ENCODE peak calls at places on chromosomes 11 and 22, in ten cellular contexts. One of them, this sample, is unnamed.

GRCh38 chr11:118008271-118008903 is 22.2 kb downstream of the IL10RA start:
- DNase-seq in A549: no peak
- DNase-seq in fibroblast of lung: no peak
- DNase-seq in H1: no peak
- DNase-seq in cardiac muscle cell: peak; percentile 36
- DNase-seq in CD8-positive, alpha-beta T cell: no peak
- DNase-seq in vagina: no peak
- DNase-seq in thyroid gland: no peak
- DNase-seq in spleen: peak; percentile 81
- DNase-seq in transverse colon: no peak
- DNase-seq in this sample: no peak

GRCh38 chr11:69259072-69259471 is 34.9 kb upstream of the MYEOV start:
- DNase-seq in A549: peak; percentile 24
- DNase-seq in cardiac muscle cell: no peak
- DNase-seq in fibroblast of lung: no peak
- DNase-seq in vagina: no peak
- DNase-seq in transverse colon: no peak
- DNase-seq in CD8-positive, alpha-beta T cell: no peak
- DNase-seq in thyroid gland: no peak
- DNase-seq in H1: no peak
- DNase-seq in spleen: no peak
- DNase-seq in this sample: no peak

GRCh38 chr11:3341298-3341697 is 37.6 kb downstream of the ZNF195 start:
- DNase-seq in spleen: no peak
- DNase-seq in fibroblast of lung: peak; percentile 32
- DNase-seq in CD8-positive, alpha-beta T cell: peak; percentile 38
- DNase-seq in H1: peak; percentile 46
- DNase-seq in thyroid gland: peak; percentile 72
- DNase-seq in vagina: no peak
- DNase-seq in transverse colon: peak; percentile 72
- DNase-seq in A549: no peak
- DNase-seq in cardiac muscle cell: peak; percentile 41
- DNase-seq in this sample: peak; percentile 61

GRCh38 chr11:14248577-14248976 is 110.4 kb downstream of the RRAS2 start:
- DNase-seq in CD8-positive, alpha-beta T cell: no peak
- DNase-seq in cardiac muscle cell: no peak
- DNase-seq in vagina: no peak
- DNase-seq in transverse colon: no peak
- DNase-seq in fibroblast of lung: no peak
- DNase-seq in thyroid gland: no peak
- DNase-seq in H1: no peak
- DNase-seq in A549: no peak
- DNase-seq in spleen: no peak
- DNase-seq in this sample: no peak

GRCh38 chr22:23251445-23252093 is 71.3 kb downstream of the BCR start:
- DNase-seq in fibroblast of lung: no peak
- DNase-seq in A549: peak; percentile 9
- DNase-seq in thyroid gland: no peak
- DNase-seq in cardiac muscle cell: no peak
- DNase-seq in vagina: no peak
- DNase-seq in H1: no peak
- DNase-seq in spleen: no peak
- DNase-seq in CD8-positive, alpha-beta T cell: no peak
- DNase-seq in transverse colon: peak; percentile 43
- DNase-seq in this sample: peak; percentile 82

GRCh38 chr11:536841-537621 is at the start of gene LRRC56:
- DNase-seq in thyroid gland: peak; percentile 86
- DNase-seq in H1: no peak
- DNase-seq in cardiac muscle cell: peak; percentile 87
- DNase-seq in vagina: no peak
- DNase-seq in A549: peak; percentile 51
- DNase-seq in spleen: peak; percentile 98
- DNase-seq in fibroblast of lung: peak; percentile 83
- DNase-seq in CD8-positive, alpha-beta T cell: peak; percentile 88
- DNase-seq in transverse colon: peak; percentile 93
- DNase-seq in this sample: peak; percentile 84

GRCh38 chr11:128884703-128885338 is 6.3 kb upstream of the KCNJ5 start:
- DNase-seq in CD8-positive, alpha-beta T cell: no peak
- DNase-seq in H1: no peak
- DNase-seq in transverse colon: peak; percentile 76
- DNase-seq in thyroid gland: peak; percentile 71
- DNase-seq in A549: peak; percentile 66
- DNase-seq in spleen: no peak
- DNase-seq in cardiac muscle cell: peak; percentile 78
- DNase-seq in vagina: no peak
- DNase-seq in fibroblast of lung: peak; percentile 76
- DNase-seq in this sample: peak; percentile 80

GRCh38 chr11:1051356-1052132 is 15.0 kb upstream of the MUC6 start:
- DNase-seq in fibroblast of lung: no peak
- DNase-seq in vagina: no peak
- DNase-seq in thyroid gland: no peak
- DNase-seq in A549: no peak
- DNase-seq in cardiac muscle cell: no peak
- DNase-seq in spleen: peak; percentile 64
- DNase-seq in transverse colon: no peak
- DNase-seq in CD8-positive, alpha-beta T cell: no peak
- DNase-seq in H1: no peak
- DNase-seq in this sample: no peak

GRCh38 chr11:86183694-86184093 is 60.9 kb upstream of the EED start:
- DNase-seq in cardiac muscle cell: peak; percentile 43
- DNase-seq in H1: no peak
- DNase-seq in thyroid gland: no peak
- DNase-seq in A549: no peak
- DNase-seq in CD8-positive, alpha-beta T cell: no peak
- DNase-seq in fibroblast of lung: peak; percentile 72
- DNase-seq in vagina: no peak
- DNase-seq in spleen: no peak
- DNase-seq in transverse colon: no peak
- DNase-seq in this sample: no peak

GRCh38 chr11:29312817-29313216 is 704.0 kb downstream of the KCNA4 start:
- DNase-seq in thyroid gland: no peak
- DNase-seq in cardiac muscle cell: no peak
- DNase-seq in vagina: no peak
- DNase-seq in fibroblast of lung: peak; percentile 39
- DNase-seq in spleen: no peak
- DNase-seq in CD8-positive, alpha-beta T cell: no peak
- DNase-seq in transverse colon: no peak
- DNase-seq in H1: no peak
- DNase-seq in A549: no peak
- DNase-seq in this sample: no peak

GRCh38 chr11:124543145-124543544 is 309 bp downstream of the OR8B12 start:
- DNase-seq in A549: no peak
- DNase-seq in vagina: no peak
- DNase-seq in spleen: no peak
- DNase-seq in transverse colon: no peak
- DNase-seq in H1: no peak
- DNase-seq in fibroblast of lung: no peak
- DNase-seq in cardiac muscle cell: no peak
- DNase-seq in CD8-positive, alpha-beta T cell: no peak
- DNase-seq in thyroid gland: no peak
- DNase-seq in this sample: no peak

GRCh38 chr11:43567396-43567975 is 113.1 kb upstream of the HSD17B12 start:
- DNase-seq in cardiac muscle cell: peak; percentile 72
- DNase-seq in vagina: no peak
- DNase-seq in spleen: no peak
- DNase-seq in CD8-positive, alpha-beta T cell: no peak
- DNase-seq in H1: no peak
- DNase-seq in fibroblast of lung: peak; percentile 60
- DNase-seq in transverse colon: no peak
- DNase-seq in thyroid gland: no peak
- DNase-seq in A549: peak; percentile 58
- DNase-seq in this sample: peak; percentile 45

GRCh38 chr11:1921576-1922141 is 2.2 kb downstream of the TNNT3 start:
- DNase-seq in H1: no peak
- DNase-seq in CD8-positive, alpha-beta T cell: no peak
- DNase-seq in thyroid gland: no peak
- DNase-seq in spleen: peak; percentile 72
- DNase-seq in transverse colon: no peak
- DNase-seq in cardiac muscle cell: peak; percentile 83
- DNase-seq in A549: no peak
- DNase-seq in vagina: no peak
- DNase-seq in fibroblast of lung: peak; percentile 19
- DNase-seq in this sample: no peak

GRCh38 chr22:31867386-31868153 is 76.8 kb upstream of the YWHAH start:
- DNase-seq in spleen: no peak
- DNase-seq in H1: no peak
- DNase-seq in transverse colon: no peak
- DNase-seq in fibroblast of lung: no peak
- DNase-seq in A549: no peak
- DNase-seq in cardiac muscle cell: no peak
- DNase-seq in vagina: no peak
- DNase-seq in thyroid gland: no peak
- DNase-seq in CD8-positive, alpha-beta T cell: no peak
- DNase-seq in this sample: no peak

GRCh38 chr11:120710354-120711187 is 199.0 kb downstream of the GRIK4 start:
- DNase-seq in A549: no peak
- DNase-seq in H1: peak; percentile 56
- DNase-seq in CD8-positive, alpha-beta T cell: no peak
- DNase-seq in fibroblast of lung: peak; percentile 94
- DNase-seq in transverse colon: peak; percentile 58
- DNase-seq in cardiac muscle cell: peak; percentile 92
- DNase-seq in vagina: peak; percentile 90
- DNase-seq in spleen: peak; percentile 71
- DNase-seq in thyroid gland: no peak
- DNase-seq in this sample: peak; percentile 25
- H3K4me3 ChIP-seq in A549: no peak overlapping the region
- H3K4me3 ChIP-seq in H1: no peak overlapping the region
- H3K4me3 ChIP-seq in CD8-positive, alpha-beta T cell: no peak overlapping the region
- H3K4me3 ChIP-seq in fibroblast of lung: no peak overlapping the region
- H3K4me3 ChIP-seq in transverse colon: no peak overlapping the region
- H3K4me3 ChIP-seq in cardiac muscle cell: no peak overlapping the region
- H3K4me3 ChIP-seq in vagina: no peak overlapping the region
- H3K4me3 ChIP-seq in spleen: no peak overlapping the region
- H3K4me3 ChIP-seq in thyroid gland: no peak overlapping the region
- H3K4me3 ChIP-seq in this sample: no peak overlapping the region

GRCh38 chr22:27648853-27649252 is 152.7 kb downstream of the MN1 start:
- DNase-seq in cardiac muscle cell: no peak
- DNase-seq in fibroblast of lung: no peak
- DNase-seq in transverse colon: no peak
- DNase-seq in spleen: no peak
- DNase-seq in A549: no peak
- DNase-seq in thyroid gland: no peak
- DNase-seq in vagina: no peak
- DNase-seq in H1: no peak
- DNase-seq in CD8-positive, alpha-beta T cell: no peak
- DNase-seq in this sample: no peak

GRCh38 chr22:27651486-27651885 is 150.1 kb downstream of the MN1 start:
- DNase-seq in spleen: peak; percentile 18
- DNase-seq in A549: no peak
- DNase-seq in fibroblast of lung: no peak
- DNase-seq in vagina: no peak
- DNase-seq in cardiac muscle cell: no peak
- DNase-seq in CD8-positive, alpha-beta T cell: no peak
- DNase-seq in transverse colon: no peak
- DNase-seq in thyroid gland: no peak
- DNase-seq in H1: no peak
- DNase-seq in this sample: no peak

GRCh38 chr22:27650572-27650971 is 151.0 kb downstream of the MN1 start:
- DNase-seq in fibroblast of lung: no peak
- DNase-seq in cardiac muscle cell: no peak
- DNase-seq in A549: no peak
- DNase-seq in transverse colon: no peak
- DNase-seq in vagina: no peak
- DNase-seq in thyroid gland: no peak
- DNase-seq in H1: no peak
- DNase-seq in spleen: peak; percentile 59
- DNase-seq in CD8-positive, alpha-beta T cell: no peak
- DNase-seq in this sample: no peak

GRCh38 chr22:27648074-27648473 is 153.5 kb downstream of the MN1 start:
- DNase-seq in vagina: no peak
- DNase-seq in A549: no peak
- DNase-seq in cardiac muscle cell: no peak
- DNase-seq in fibroblast of lung: no peak
- DNase-seq in H1: no peak
- DNase-seq in transverse colon: no peak
- DNase-seq in thyroid gland: no peak
- DNase-seq in CD8-positive, alpha-beta T cell: no peak
- DNase-seq in spleen: no peak
- DNase-seq in this sample: no peak

GRCh38 chr22:27650985-27651384 is 150.6 kb downstream of the MN1 start:
- DNase-seq in cardiac muscle cell: no peak
- DNase-seq in A549: no peak
- DNase-seq in spleen: peak; percentile 4
- DNase-seq in thyroid gland: no peak
- DNase-seq in transverse colon: no peak
- DNase-seq in CD8-positive, alpha-beta T cell: no peak
- DNase-seq in fibroblast of lung: no peak
- DNase-seq in H1: no peak
- DNase-seq in vagina: no peak
- DNase-seq in this sample: no peak
- H3K27ac ChIP-seq in cardiac muscle cell: no peak overlapping the region
- H3K27ac ChIP-seq in A549: no peak overlapping the region
- H3K27ac ChIP-seq in spleen: no peak overlapping the region
- H3K27ac ChIP-seq in thyroid gland: no peak overlapping the region
- H3K27ac ChIP-seq in transverse colon: no peak overlapping the region
- H3K27ac ChIP-seq in CD8-positive, alpha-beta T cell: no peak overlapping the region
- H3K27ac ChIP-seq in fibroblast of lung: no peak overlapping the region
- H3K27ac ChIP-seq in H1: no peak overlapping the region
- H3K27ac ChIP-seq in vagina: no peak overlapping the region
- H3K27ac ChIP-seq in this sample: no peak overlapping the region

DNA sequence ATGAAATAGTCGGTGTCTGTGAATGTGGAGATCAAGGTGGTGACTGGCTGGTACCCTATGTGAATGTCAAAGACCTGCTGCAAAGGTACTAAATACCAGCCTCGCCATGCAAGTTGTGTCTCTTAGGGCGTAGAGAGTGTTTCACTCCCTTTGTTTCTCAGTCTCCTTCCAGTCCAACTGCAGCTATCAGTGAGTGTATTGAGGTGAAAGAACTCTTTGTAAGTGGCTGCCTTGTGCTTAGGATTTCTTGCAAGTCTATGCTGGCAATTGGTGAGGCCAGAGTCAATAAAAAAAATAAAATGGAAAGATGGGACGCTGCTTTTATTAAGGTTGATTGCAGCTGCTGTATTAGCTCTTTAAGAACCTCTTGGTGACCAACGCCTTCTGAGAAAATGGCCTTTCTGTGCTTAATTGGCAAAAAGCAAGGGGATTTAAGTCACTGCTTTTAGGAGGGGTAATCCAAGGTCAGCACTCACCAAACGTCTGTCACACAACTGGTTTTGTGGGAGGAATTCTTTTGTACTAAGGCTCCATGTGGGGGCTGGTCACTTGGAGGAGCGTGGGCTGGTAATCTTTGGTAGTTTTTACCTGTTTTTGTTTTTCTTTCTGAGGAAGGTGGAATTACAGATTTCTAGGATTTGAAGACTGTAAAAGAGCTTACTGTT is 95.2 kb downstream of the PARVA start:
- DNase-seq in fibroblast of lung: no peak
- DNase-seq in A549: no peak
- DNase-seq in CD8-positive, alpha-beta T cell: no peak
- DNase-seq in spleen: no peak
- DNase-seq in cardiac muscle cell: peak; percentile 30
- DNase-seq in transverse colon: no peak
- DNase-seq in vagina: no peak
- DNase-seq in H1: no peak
- DNase-seq in thyroid gland: peak; percentile 40
- DNase-seq in this sample: no peak
- H3K4me1 ChIP-seq in fibroblast of lung: peaks cover 8% of the 10 kb centered on the region
- H3K4me1 ChIP-seq in A549: no peaks in the 10 kb centered on the region
- H3K4me1 ChIP-seq in CD8-positive, alpha-beta T cell: no peaks in the 10 kb centered on the region
- H3K4me1 ChIP-seq in spleen: no peaks in the 10 kb centered on the region
- H3K4me1 ChIP-seq in cardiac muscle cell: peaks cover 9% of the 10 kb centered on the region
- H3K4me1 ChIP-seq in transverse colon: peaks cover 4% of the 10 kb centered on the region
- H3K4me1 ChIP-seq in vagina: peaks cover 39% of the 10 kb centered on the region
- H3K4me1 ChIP-seq in H1: peaks cover 4% of the 10 kb centered on the region
- H3K4me1 ChIP-seq in thyroid gland: peaks cover 26% of the 10 kb centered on the region
- H3K4me1 ChIP-seq in this sample: no peaks in the 10 kb centered on the region

GRCh38 chr11:9615031-9615451 is 41.6 kb downstream of the WEE1 start:
- DNase-seq in H1: no peak
- DNase-seq in cardiac muscle cell: no peak
- DNase-seq in spleen: no peak
- DNase-seq in A549: no peak
- DNase-seq in fibroblast of lung: no peak
- DNase-seq in thyroid gland: no peak
- DNase-seq in CD8-positive, alpha-beta T cell: no peak
- DNase-seq in vagina: no peak
- DNase-seq in transverse colon: no peak
- DNase-seq in this sample: no peak
- H3K4me3 ChIP-seq in H1: no peak overlapping the region
- H3K4me3 ChIP-seq in cardiac muscle cell: no peak overlapping the region
- H3K4me3 ChIP-seq in spleen: no peak overlapping the region
- H3K4me3 ChIP-seq in A549: peak overlapping the region; percentile 42
- H3K4me3 ChIP-seq in fibroblast of lung: no peak overlapping the region
- H3K4me3 ChIP-seq in thyroid gland: no peak overlapping the region
- H3K4me3 ChIP-seq in CD8-positive, alpha-beta T cell: no peak overlapping the region
- H3K4me3 ChIP-seq in vagina: no peak overlapping the region
- H3K4me3 ChIP-seq in transverse colon: no peak overlapping the region
- H3K4me3 ChIP-seq in this sample: no peak overlapping the region